ENCODE peak calls at places on chromosomes 2 and 18, in ten cellular contexts. M is NCI-H748 treated with DMSO at 0.1 percent for 48 hours; T is KBM-7; O is GM20000; E is RWPE1; K is brain microvascular endothelial cell; N is transverse colon; H is neuronal stem cell; D is stimulated activated CD4-positive, alpha-beta T cell treated with anti-CD3 and anti-CD28 coated beads, Interleukin-4, amount 100 ng/mL, for 24 hours; U is COR-L47. L is an unnamed sample.
A peak's percentile ranks its signal among the peaks of the same experiment; 100 is the strongest.

GRCh38 chr2:37698931-37699481 is 27.6 kb upstream of the CDC42EP3 start:
- DNase-seq in K (peak; percentile 29), T (no peak), O (no peak), D (no peak), M (no peak), E (no peak), U (no peak), N (no peak), H (no peak), L (peak; percentile 77)

GRCh38 chr2:241673797-241674725 is 12.6 kb downstream of the DTYMK start:
- DNase-seq in M (no peak), O (no peak), D (no peak), K (peak; percentile 11), U (no peak), H (no peak), T (no peak), E (no peak), N (no peak), L (no peak)

GRCh38 chr2:68031546-68032160 is 31.2 kb downstream of the C1D start:
- DNase-seq in K (peak; percentile 51), E (peak; percentile 49), O (peak; percentile 55), U (peak; percentile 42), N (no peak), M (peak; percentile 51), T (peak; percentile 54), H (peak; percentile 50), D (no peak), L (peak; percentile 20)

GRCh38 chr18:35084494-35085449 is 43.6 kb downstream of the MAPRE2 start:
- DNase-seq in D (no peak), U (no peak), T (no peak), E (no peak), H (no peak), O (no peak), N (no peak), K (no peak), M (no peak), L (no peak)

GRCh38 chr2:196759378-196759706 is 40.1 kb downstream of the GTF3C3 start:
- DNase-seq in H (no peak), T (no peak), K (peak; percentile 47), D (no peak), M (no peak), N (no peak), E (no peak), O (no peak), U (no peak), L (no peak)

GRCh38 chr2:80393996-80394395 is 89.4 kb upstream of the LRRTM1 start:
- DNase-seq in E (no peak), T (no peak), M (peak; percentile 24), O (no peak), U (no peak), N (no peak), D (no peak), K (no peak), H (no peak), L (no peak)

GRCh38 chr2:186959486-186959885 is 110.5 kb upstream of the ZSWIM2 start:
- DNase-seq in E (no peak), T (no peak), D (no peak), N (no peak), O (no peak), M (no peak), H (no peak), K (no peak), U (no peak), L (no peak)

GRCh38 chr2:234496442-234496834 is 443 bp downstream of the ARL4C start:
- DNase-seq in E (peak; percentile 49), D (no peak), H (no peak), O (no peak), M (peak; percentile 35), N (peak; percentile 44), K (peak; percentile 12), U (no peak), T (no peak), L (peak; percentile 34)

GRCh38 chr2:226228080-226228479 is 571.5 kb downstream of the IRS1 start:
- DNase-seq in D (no peak), E (no peak), H (no peak), N (no peak), O (no peak), U (no peak), M (no peak), T (no peak), K (no peak), L (no peak)

GRCh38 chr18:66966171-66966570 is 362.3 kb upstream of the CDH19 start:
- DNase-seq in E (no peak), U (no peak), H (no peak), O (no peak), M (no peak), D (no peak), T (no peak), K (no peak), N (no peak), L (no peak)

GRCh38 chr2:60105868-60106267 is 447.6 kb downstream of the BCL11A start:
- DNase-seq in U (peak; percentile 4), K (no peak), N (no peak), M (no peak), T (no peak), D (no peak), O (no peak), H (no peak), E (no peak), L (no peak)

GRCh38 chr2:165793779-165794519 is at the start of gene GALNT3:
- DNase-seq in N (peak; percentile 94), E (peak; percentile 92), O (peak; percentile 51), M (peak; percentile 89), H (peak; percentile 36), D (peak; percentile 14), U (peak; percentile 98), T (no peak), K (no peak), L (no peak)

GRCh38 chr2:177998006-177998405 is 74.6 kb downstream of the PDE11A start:
- DNase-seq in T (no peak), U (no peak), O (no peak), N (no peak), E (no peak), M (no peak), K (peak; percentile 12), D (no peak), H (no peak), L (peak; percentile 50)